ENCODE peak calls at places on chromosomes 6 and 20, in four cellular contexts. V, I, U and K are unnamed samples.

GRCh38 chr6:4316867-4317400 is 181.6 kb upstream of the ECI2 start:
- DNase-seq in I (no peak), U (peak), V (peak), K (no peak)

GRCh38 chr6:79538481-79538971 is 1.3 kb upstream of the LCA5 start:
- DNase-seq in V (no peak), I (no peak), U (no peak), K (no peak)

GRCh38 chr6:12637960-12638641 is 78.5 kb upstream of the PHACTR1 start:
- DNase-seq in U (peak), V (no peak), I (peak), K (no peak)

GRCh38 chr6:20946037-20946436 is 411.8 kb downstream of the CDKAL1 start:
- DNase-seq in U (no peak), V (no peak), I (peak), K (peak)

GRCh38 chr20:17504326-17504897 is 26.8 kb downstream of the BFSP1 start:
- DNase-seq in I (no peak), U (no peak), V (peak), K (no peak)

GRCh38 chr6:159117031-159117430 is 52.2 kb upstream of the FNDC1 start:
- DNase-seq in I (no peak), U (no peak), V (no peak), K (no peak)

GRCh38 chr20:39429716-39430115 is 467.6 kb downstream of the DHX35 start:
- DNase-seq in I (no peak), V (no peak), U (no peak), K (no peak)

GRCh38 chr6:52839124-52840055 is 1.2 kb downstream of the GSTA5 start:
- DNase-seq in U (peak), V (peak), I (peak), K (peak)

GRCh38 chr20:3933126-3933684 is 44.0 kb downstream of the PANK2 start:
- DNase-seq in I (no peak), U (no peak), V (no peak), K (no peak)

GRCh38 chr6:136079701-136080565 is 170.2 kb downstream of the MTFR2 start:
- DNase-seq in V (no peak), I (no peak), U (no peak), K (no peak)

GRCh38 chr6:98828991-98829411 is 5.4 kb upstream of the POU3F2 start:
- DNase-seq in U (no peak), I (no peak), V (no peak), K (no peak)

GRCh38 chr6:157380458-157380778 is 572 bp upstream of the ZDHHC14 start:
- DNase-seq in I (no peak), V (no peak), U (no peak), K (no peak)

GRCh38 chr6:157381631-157382621 is 936 bp downstream of the ZDHHC14 start:
- DNase-seq in U (peak), V (peak), I (no peak), K (peak)

GRCh38 chr6:157383471-157383870 is 2.5 kb downstream of the ZDHHC14 start:
- DNase-seq in U (no peak), V (no peak), I (no peak), K (no peak)

GRCh38 chr6:157379656-157380457 is 1.1 kb upstream of the ZDHHC14 start:
- DNase-seq in I (peak), V (peak), U (peak), K (peak)

GRCh38 chr6:157380779-157381561 is at the start of gene ZDHHC14:
- DNase-seq in I (peak), V (peak), U (peak), K (peak)
- TF ChIP-seq POLR2AphosphoS5 in I (peak), V (peak), U (peak), K (no peak)

DNA sequence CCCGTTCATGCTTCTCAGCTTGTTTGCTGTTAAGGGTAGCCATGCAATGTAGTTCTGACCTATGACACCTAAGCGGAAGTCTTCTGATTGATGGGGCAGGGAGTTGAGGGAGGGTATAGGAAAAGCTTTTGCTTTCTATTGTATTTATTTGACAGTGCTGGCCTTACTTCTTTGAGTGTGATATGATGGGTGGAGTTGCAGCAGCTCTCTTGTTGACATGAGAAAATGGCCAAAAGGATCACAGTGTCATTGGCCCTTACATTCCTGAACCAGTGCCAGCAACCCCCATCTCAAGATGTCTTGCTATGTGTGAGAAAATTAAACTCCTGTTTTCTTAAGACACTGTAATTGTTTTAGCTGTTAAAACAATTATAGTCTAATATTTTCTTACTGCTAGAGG is 117.5 kb downstream of the SAMD5 start:
- DNase-seq in I (no peak), V (no peak), U (no peak), K (no peak)
- TF ChIP-seq POLR2AphosphoS5 in I (no peak), V (no peak), U (no peak), K (no peak)

GRCh38 chr20:32786059-32786760 is 24.0 kb downstream of the DNMT3B start:
- DNase-seq in U (no peak), V (peak), I (no peak), K (no peak)
- TF ChIP-seq POLR2AphosphoS5 in U (no peak), V (no peak), I (no peak), K (no peak)

GRCh38 chr20:10846831-10847230 is 173.0 kb upstream of the JAG1 start:
- DNase-seq in V (no peak), I (no peak), U (no peak), K (no peak)

GRCh38 chr20:10853176-10853575 is 179.4 kb upstream of the JAG1 start:
- DNase-seq in U (no peak), V (no peak), I (no peak), K (no peak)

GRCh38 chr20:10843161-10843711 is 169.4 kb upstream of the JAG1 start:
- DNase-seq in I (no peak), U (no peak), V (no peak), K (no peak)

GRCh38 chr20:10848810-10849370 is 175.1 kb upstream of the JAG1 start:
- DNase-seq in V (no peak), I (no peak), U (no peak), K (no peak)
- TF ChIP-seq POLR2AphosphoS5 in V (no peak), I (no peak), U (no peak), K (no peak)

DNA sequence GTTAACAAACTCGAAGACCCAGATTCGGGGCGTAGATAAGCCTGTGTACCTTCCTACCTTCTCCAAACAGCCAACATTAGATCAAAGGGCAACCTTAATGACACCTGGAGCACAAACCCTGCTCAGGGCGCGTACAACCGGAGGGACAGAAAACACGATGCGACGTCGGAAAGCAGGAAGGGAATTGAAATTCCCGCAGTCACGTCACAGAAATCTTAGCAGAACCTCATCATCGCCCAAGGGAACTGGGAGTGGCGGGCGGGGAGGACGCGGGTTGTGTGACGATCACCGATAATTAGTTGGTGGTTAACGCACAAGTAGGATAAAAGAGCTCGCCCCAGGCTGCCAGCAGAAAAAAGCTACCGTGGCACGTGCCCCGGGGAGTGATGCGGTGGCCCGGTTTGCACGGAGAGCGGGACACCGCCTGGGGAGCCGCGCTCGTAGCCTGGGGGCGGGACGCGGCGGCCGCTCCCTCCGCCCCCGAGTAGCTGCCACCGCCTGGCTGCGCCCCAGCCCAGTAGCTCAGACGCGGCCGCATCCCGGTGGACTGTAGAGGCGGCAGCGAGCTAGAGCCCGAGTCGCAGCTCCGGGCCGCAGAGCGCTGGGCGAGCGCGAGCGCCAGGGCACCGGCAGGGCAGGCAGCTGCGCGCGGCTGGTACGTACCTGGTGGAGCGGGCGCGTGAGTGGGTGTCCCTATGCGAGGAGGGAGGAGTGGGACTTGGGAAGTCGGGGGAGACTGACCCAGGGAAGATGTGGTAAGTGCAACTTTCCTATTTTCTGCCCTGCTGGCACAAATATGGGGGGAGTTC is at the start of gene PKIB:
- DNase-seq in V (peak), I (no peak), U (peak), K (peak)
- TF ChIP-seq POLR2AphosphoS5 in V (no peak), I (no peak), U (no peak), K (no peak)

GRCh38 chr6:169144356-169144755 is 109.3 kb downstream of the THBS2 start:
- DNase-seq in V (no peak), I (no peak), U (no peak), K (no peak)

GRCh38 chr6:169145476-169145875 is 108.2 kb downstream of the THBS2 start:
- DNase-seq in V (no peak), U (no peak), I (no peak), K (no peak)

GRCh38 chr6:169140986-169141495 is 112.6 kb downstream of the THBS2 start:
- DNase-seq in V (no peak), U (no peak), I (no peak), K (no peak)

GRCh38 chr6:169139179-169139971 is 114.3 kb downstream of the THBS2 start:
- DNase-seq in V (peak), U (no peak), I (no peak), K (no peak)

GRCh38 chr6:169141706-169142705 is 111.6 kb downstream of the THBS2 start:
- DNase-seq in I (no peak), U (no peak), V (no peak), K (no peak)
- TF ChIP-seq POLR2AphosphoS5 in I (no peak), U (peak), V (peak), K (no peak)

GRCh38 chr20:50175938-50176933 is 14.4 kb upstream of the CEBPB start:
- DNase-seq in I (no peak), V (peak), U (no peak), K (no peak)

GRCh38 chr20:50174456-50174855 is 16.2 kb upstream of the CEBPB start:
- DNase-seq in V (no peak), U (no peak), I (no peak), K (no peak)

GRCh38 chr20:50169329-50169823 is 15.9 kb upstream of the PEDS1 start:
- DNase-seq in I (no peak), V (no peak), U (peak), K (no peak)

GRCh38 chr20:50170549-50171220 is 17.2 kb upstream of the PEDS1 start:
- DNase-seq in V (no peak), U (no peak), I (no peak), K (no peak)

GRCh38 chr20:50172347-50173013 is 18.1 kb upstream of the CEBPB start:
- DNase-seq in V (peak), U (peak), I (no peak), K (no peak)
- TF ChIP-seq POLR2AphosphoS5 in V (peak), U (peak), I (no peak), K (no peak)